ENCODE peak calls at places on chromosomes 11 and 22, in six cellular contexts. G is neural progenitor cell, B is foreskin keratinocyte, H is left lung, E is ovary, T is esophagus muscularis mucosa. N is an unnamed sample.

GRCh38 chr11:71133946-71134345 is 118.4 kb downstream of the SHANK2 start:
- DNase-seq in G (no peak), B (no peak), H (no peak), E (no peak), T (no peak), N (no peak)

GRCh38 chr22:50471197-50471847 is 3.5 kb downstream of the SBF1 start:
- DNase-seq in G (no peak), B (no peak), H (peak; percentile 63), E (no peak), T (no peak), N (no peak)

GRCh38 chr11:65787649-65788622 is 1.1 kb downstream of the OVOL1 start:
- DNase-seq in G (peak; percentile 51), B (no peak), H (peak; percentile 64), E (no peak), T (no peak), N (no peak)

GRCh38 chr11:3109921-3110706 is 52.9 kb upstream of the CARS1 start:
- DNase-seq in G (peak; percentile 59), B (peak; percentile 35), H (peak; percentile 87), E (peak; percentile 26), T (no peak), N (peak; percentile 78)

GRCh38 chr11:33894402-33894754 is 2.5 kb upstream of the LMO2 start:
- DNase-seq in G (no peak), B (no peak), H (no peak), E (no peak), T (no peak), N (no peak)

GRCh38 chr22:35961480-35961902 is 67.1 kb downstream of the RBFOX2 start:
- DNase-seq in G (peak; percentile 86), B (no peak), H (peak; percentile 19), E (peak; percentile 31), T (no peak), N (peak; percentile 26)

GRCh38 chr11:15716550-15716949 is 601.8 kb downstream of the INSC start:
- DNase-seq in G (no peak), B (peak; percentile 75), H (no peak), E (no peak), T (no peak), N (peak; percentile 13)

GRCh38 chr11:129035254-129035653 is 92.6 kb upstream of the TP53AIP1 start:
- DNase-seq in G (no peak), B (no peak), H (no peak), E (no peak), T (no peak), N (no peak)

GRCh38 chr11:121421149-121421906 is 30.8 kb upstream of the SORL1 start:
- DNase-seq in G (no peak), B (no peak), H (no peak), E (no peak), T (no peak), N (peak; percentile 37)

GRCh38 chr11:9825315-9825714 is 161.4 kb downstream of the SWAP70 start:
- DNase-seq in G (no peak), B (peak; percentile 82), H (no peak), E (no peak), T (no peak), N (peak; percentile 28)

GRCh38 chr11:110710520-110711381 is 1.5 kb downstream of the ARHGAP20 start:
- DNase-seq in G (peak; percentile 58), B (no peak), H (peak; percentile 76), E (peak; percentile 52), T (no peak), N (peak; percentile 28)

GRCh38 chr11:131685206-131685605 is 314.8 kb downstream of the NTM start:
- DNase-seq in G (no peak), B (no peak), H (no peak), E (no peak), T (no peak), N (no peak)

GRCh38 chr11:3232956-3233355 is 739 bp upstream of the MRGPRE start:
- DNase-seq in G (no peak), B (no peak), H (peak; percentile 77), E (no peak), T (no peak), N (no peak)

GRCh38 chr11:130761560-130762220 is 154.6 kb downstream of the SNX19 start:
- DNase-seq in G (peak; percentile 52), B (no peak), H (no peak), E (no peak), T (peak; percentile 68), N (no peak)

GRCh38 chr11:59271247-59271755 is 58.6 kb upstream of the MPEG1 start:
- DNase-seq in G (no peak), B (no peak), H (no peak), E (no peak), T (no peak), N (no peak)

GRCh38 chr22:37818397-37819099 is 4.6 kb upstream of the GALR3 start:
- DNase-seq in G (peak; percentile 78), B (peak; percentile 46), H (peak; percentile 92), E (peak; percentile 68), T (no peak), N (no peak)

GRCh38 chr22:49951001-49951677 is 9.4 kb upstream of the PIM3 start:
- DNase-seq in G (no peak), B (peak; percentile 75), H (peak; percentile 95), E (no peak), T (no peak), N (peak; percentile 54)

GRCh38 chr11:111598546-111598945 is 3.7 kb upstream of the SIK2 start:
- DNase-seq in G (no peak), B (no peak), H (no peak), E (no peak), T (no peak), N (no peak)

GRCh38 chr22:22061085-22062077 is 78.8 kb upstream of the TOP3B start:
- DNase-seq in G (no peak), B (no peak), H (no peak), E (peak; percentile 41), T (peak; percentile 90), N (peak; percentile 55)

GRCh38 chr11:77195071-77195705 is 67.1 kb downstream of the MYO7A start:
- DNase-seq in G (no peak), B (no peak), H (no peak), E (no peak), T (no peak), N (no peak)

GRCh38 chr22:23509571-23510302 is 70.4 kb downstream of the IGLL1 start:
- DNase-seq in G (no peak), B (no peak), H (peak; percentile 10), E (peak; percentile 52), T (no peak), N (no peak)

GRCh38 chr11:64371201-64371600 is 12.2 kb downstream of the RPS6KA4 start:
- DNase-seq in G (no peak), B (no peak), H (no peak), E (no peak), T (no peak), N (no peak)

GRCh38 chr11:94325681-94326080 is 21.3 kb downstream of the IZUMO1R start:
- DNase-seq in G (peak; percentile 73), B (peak; percentile 30), H (no peak), E (no peak), T (no peak), N (no peak)

GRCh38 chr11:13276454-13276851 is 1.1 kb upstream of the BMAL1 start:
- DNase-seq in G (no peak), B (no peak), H (peak; percentile 20), E (no peak), T (no peak), N (peak; percentile 3)

GRCh38 chr11:7655253-7656217 is 17.8 kb downstream of the CYB5R2 start:
- DNase-seq in G (no peak), B (peak; percentile 1), H (no peak), E (no peak), T (no peak), N (no peak)

GRCh38 chr11:8089791-8090510 is 8.9 kb downstream of the TUB start:
- DNase-seq in G (no peak), B (no peak), H (no peak), E (no peak), T (no peak), N (no peak)

GRCh38 chr11:31412946-31413345 is 43.3 kb downstream of the DNAJC24 start:
- DNase-seq in G (no peak), B (peak; percentile 53), H (no peak), E (no peak), T (no peak), N (peak; percentile 30)

GRCh38 chr11:116879789-116880402 is 42.5 kb upstream of the APOA1 start:
- DNase-seq in G (peak; percentile 73), B (peak; percentile 61), H (no peak), E (no peak), T (no peak), N (peak; percentile 49)

GRCh38 chr22:50298937-50299656 is 8.3 kb downstream of the PLXNB2 start:
- DNase-seq in G (peak; percentile 56), B (no peak), H (no peak), E (no peak), T (no peak), N (no peak)

GRCh38 chr11:70542406-70542805 is 144.1 kb downstream of the CTTN start:
- DNase-seq in G (no peak), B (no peak), H (no peak), E (no peak), T (no peak), N (no peak)

GRCh38 chr22:39514373-39514973 is 5.9 kb upstream of the ATF4 start:
- DNase-seq in G (peak; percentile 62), B (no peak), H (peak; percentile 54), E (no peak), T (no peak), N (no peak)
- H3K27ac ChIP-seq in G (no peak overlapping the region), B (no peak overlapping the region), H (no peak overlapping the region), E (no peak overlapping the region), T (peak overlapping the region; percentile 46), N (peak overlapping the region; percentile 23)

GRCh38 chr22:43186272-43187170 is at the start of gene TTLL12:
- DNase-seq in G (peak; percentile 92), B (peak; percentile 20), H (peak; percentile 92), E (peak; percentile 74), T (no peak), N (peak; percentile 63)
- TF ChIP-seq CTCF in G (peak; percentile 4), B (no peak), H (no peak), E (no peak), T (no peak), N (no peak)

GRCh38 chr11:20041499-20041898 is 118.8 kb downstream of the DBX1 start:
- DNase-seq in G (no peak), B (peak; percentile 25), H (no peak), E (no peak), T (no peak), N (no peak)
- H3K27ac ChIP-seq in G (no peak overlapping the region), B (peak overlapping the region; percentile 66), H (no peak overlapping the region), E (no peak overlapping the region), T (no peak overlapping the region), N (no peak overlapping the region)

GRCh38 chr11:45079943-45080719 is 66.3 kb upstream of the PRDM11 start:
- DNase-seq in G (no peak), B (no peak), H (no peak), E (no peak), T (no peak), N (no peak)
- TF ChIP-seq CTCF in G (no peak), B (no peak), H (no peak), E (no peak), T (no peak), N (no peak)

GRCh38 chr11:45902452-45903380 is 4.4 kb downstream of the FREY1 start:
- DNase-seq in G (no peak), B (no peak), H (peak; percentile 70), E (no peak), T (no peak), N (no peak)
- H3K27ac ChIP-seq in G (no peak overlapping the region), B (no peak overlapping the region), H (no peak overlapping the region), E (no peak overlapping the region), T (no peak overlapping the region), N (no peak overlapping the region)

GRCh38 chr22:32413715-32414114 is 1.7 kb upstream of the RTCB start:
- DNase-seq in G (no peak), B (peak; percentile 30), H (no peak), E (no peak), T (no peak), N (peak; percentile 8)
- TF ChIP-seq CTCF in G (peak; percentile 49), B (peak; percentile 68), H (no peak), E (no peak), T (no peak), N (peak; percentile 41)

GRCh38 chr11:45937916-45938315 is 15.5 kb downstream of the LARGE2 start:
- DNase-seq in G (no peak), B (no peak), H (no peak), E (no peak), T (peak; percentile 12), N (no peak)
- H3K27ac ChIP-seq in G (no peak overlapping the region), B (no peak overlapping the region), H (no peak overlapping the region), E (no peak overlapping the region), T (no peak overlapping the region), N (no peak overlapping the region)

N was measured in RWPE1.